ENCODE peak calls at places on chromosome 4, in ten cellular contexts. O, W, E, Q, K, G, Z, R, D and P are unnamed samples.

GRCh38 chr4:57051100-57051499 is 59.1 kb downstream of the IGFBP7 start:
- DNase-seq in Z (no peak), D (no peak), O (no peak), Q (no peak), K (no peak), G (no peak), W (no peak), R (no peak), E (no peak), P (no peak)

GRCh38 chr4:165027762-165028402 is 3.9 kb upstream of the TRIM60 start:
- DNase-seq in W (no peak), D (no peak), Z (no peak), G (no peak), R (no peak), K (no peak), E (no peak), O (no peak), Q (no peak), P (no peak)

GRCh38 chr4:38500433-38500832 is 163.6 kb upstream of the KLF3 start:
- DNase-seq in Q (peak; percentile 47), D (no peak), G (no peak), W (peak; percentile 12), Z (no peak), R (no peak), K (no peak), E (no peak), O (no peak), P (no peak)

GRCh38 chr4:21948347-21949072 is at the start of gene KCNIP4:
- DNase-seq in E (no peak), W (peak; percentile 68), R (no peak), Z (no peak), G (no peak), D (no peak), Q (no peak), O (peak; percentile 16), K (no peak), P (no peak)

GRCh38 chr4:122542411-122543236 is 78.2 kb downstream of the IL21 start:
- DNase-seq in R (no peak), K (no peak), G (no peak), E (no peak), W (no peak), Q (no peak), D (no peak), O (no peak), Z (no peak), P (no peak)

GRCh38 chr4:10183462-10183861 is 66.9 kb upstream of the WDR1 start:
- DNase-seq in E (no peak), G (no peak), R (no peak), K (no peak), W (no peak), Q (no peak), D (no peak), Z (no peak), O (no peak), P (no peak)

GRCh38 chr4:6767341-6767724 is 15.2 kb upstream of the KIAA0232 start:
- DNase-seq in D (no peak), K (peak; percentile 41), R (no peak), O (no peak), Z (no peak), W (no peak), G (no peak), Q (no peak), E (no peak), P (no peak)

GRCh38 chr4:8643986-8644385 is 51.4 kb downstream of the CPZ start:
- DNase-seq in E (no peak), W (no peak), Z (peak; percentile 71), D (no peak), G (no peak), K (peak; percentile 49), Q (no peak), R (peak; percentile 21), O (no peak), P (peak; percentile 68)

GRCh38 chr4:159777689-159778088 is 674.8 kb downstream of the RAPGEF2 start:
- DNase-seq in K (no peak), Q (no peak), O (no peak), R (no peak), G (no peak), Z (no peak), D (no peak), W (no peak), E (no peak), P (no peak)

GRCh38 chr4:159778298-159778697 is 675.4 kb downstream of the RAPGEF2 start:
- DNase-seq in K (no peak), Q (no peak), G (no peak), O (no peak), Z (no peak), W (no peak), R (no peak), E (no peak), D (no peak), P (no peak)

GRCh38 chr4:159780196-159780922 is 677.5 kb downstream of the RAPGEF2 start:
- DNase-seq in D (no peak), G (no peak), R (no peak), W (no peak), Z (no peak), Q (no peak), E (no peak), O (no peak), K (no peak), P (no peak)

GRCh38 chr4:159779716-159780115 is 676.8 kb downstream of the RAPGEF2 start:
- DNase-seq in G (no peak), W (no peak), E (no peak), Z (no peak), D (no peak), R (no peak), Q (no peak), O (no peak), K (no peak), P (no peak)

GRCh38 chr4:159776915-159777314 is 674.0 kb downstream of the RAPGEF2 start:
- DNase-seq in G (no peak), E (no peak), Q (no peak), W (no peak), R (no peak), Z (no peak), O (no peak), D (no peak), K (no peak), P (no peak)
- TF ChIP-seq EP300 in G (no peak), E (no peak), Q (no peak), W (no peak), R (no peak), Z (no peak), O (no peak), D (no peak), K (no peak), P (no peak)

GRCh38 chr4:137131201-137131600 is 401.1 kb downstream of the PCDH18 start:
- DNase-seq in D (no peak), Q (no peak), R (no peak), E (no peak), W (no peak), K (no peak), Z (no peak), G (no peak), O (no peak), P (no peak)

GRCh38 chr4:137124278-137124932 is 407.9 kb downstream of the PCDH18 start:
- DNase-seq in W (peak; percentile 42), Z (no peak), O (no peak), G (peak; percentile 17), D (peak; percentile 7), E (no peak), R (no peak), K (no peak), Q (no peak), P (no peak)

GRCh38 chr4:137125011-137125410 is 407.3 kb downstream of the PCDH18 start:
- DNase-seq in G (no peak), D (no peak), W (no peak), Z (no peak), Q (no peak), E (no peak), O (no peak), R (no peak), K (no peak), P (no peak)

DNA sequence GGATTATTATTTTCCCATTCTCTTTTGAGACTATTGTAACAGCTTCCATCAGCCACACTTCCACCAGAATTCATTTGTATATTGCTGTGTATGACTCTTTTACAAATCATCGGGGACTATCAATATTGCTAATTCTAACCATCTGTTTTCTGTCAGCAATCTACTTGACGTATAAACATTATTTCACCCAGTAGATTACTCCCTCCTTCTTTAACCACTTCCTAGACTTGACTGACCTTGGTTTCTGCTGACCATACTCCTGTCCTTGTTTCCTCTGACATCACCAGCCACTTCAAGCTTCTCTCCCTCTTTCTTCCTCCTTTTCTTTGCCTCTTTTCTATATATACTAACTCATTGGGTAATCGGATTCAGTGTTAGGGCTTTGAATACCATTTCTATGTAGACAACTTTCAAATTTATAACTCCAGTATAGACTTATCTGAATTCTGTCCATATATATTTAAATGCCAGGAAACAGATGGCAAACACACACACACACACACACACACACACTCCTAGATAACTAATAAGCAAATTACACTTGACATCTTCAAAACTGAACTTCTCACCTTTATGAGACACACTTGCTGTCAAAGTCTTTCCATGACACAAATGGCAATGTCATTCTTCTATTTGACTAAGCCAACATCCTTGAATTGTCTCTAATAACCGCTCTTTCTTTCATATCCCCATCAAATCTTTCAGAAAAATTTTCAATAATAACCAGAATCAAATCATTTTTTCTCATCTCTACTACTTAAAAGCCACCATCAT is 402.6 kb downstream of the PCDH18 start:
- DNase-seq in O (no peak), Q (no peak), R (no peak), K (no peak), Z (no peak), G (no peak), D (no peak), E (no peak), W (no peak), P (no peak)
- TF ChIP-seq EP300 in O (no peak), Q (no peak), R (no peak), K (no peak), Z (no peak), G (no peak), D (no peak), E (no peak), W (no peak), P (no peak)

DNA sequence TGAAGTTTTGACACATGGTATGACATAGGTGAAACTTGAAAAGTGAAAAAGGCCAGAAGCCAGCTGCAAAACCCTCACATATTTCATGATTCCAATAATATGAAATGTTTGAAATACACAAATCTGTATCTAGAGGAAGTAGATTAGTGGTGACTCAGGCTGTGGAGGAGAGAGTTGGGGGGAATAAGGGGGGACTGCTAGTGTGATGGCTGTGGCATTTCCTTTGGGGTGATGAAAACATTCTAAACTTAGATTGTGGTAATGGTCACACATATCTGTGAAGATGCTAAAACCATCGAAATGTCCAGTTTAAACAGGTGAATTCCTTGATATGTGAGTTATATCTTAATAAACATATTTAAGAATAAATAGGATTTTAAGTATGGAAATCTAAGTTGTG is 343.5 kb upstream of the SFRP2 start:
- DNase-seq in R (no peak), G (no peak), O (no peak), Q (no peak), E (no peak), D (no peak), Z (no peak), W (no peak), K (no peak), P (no peak)
- TF ChIP-seq EP300 in R (no peak), G (no peak), O (no peak), Q (no peak), E (no peak), D (no peak), Z (no peak), W (no peak), K (no peak), P (no peak)

DNA sequence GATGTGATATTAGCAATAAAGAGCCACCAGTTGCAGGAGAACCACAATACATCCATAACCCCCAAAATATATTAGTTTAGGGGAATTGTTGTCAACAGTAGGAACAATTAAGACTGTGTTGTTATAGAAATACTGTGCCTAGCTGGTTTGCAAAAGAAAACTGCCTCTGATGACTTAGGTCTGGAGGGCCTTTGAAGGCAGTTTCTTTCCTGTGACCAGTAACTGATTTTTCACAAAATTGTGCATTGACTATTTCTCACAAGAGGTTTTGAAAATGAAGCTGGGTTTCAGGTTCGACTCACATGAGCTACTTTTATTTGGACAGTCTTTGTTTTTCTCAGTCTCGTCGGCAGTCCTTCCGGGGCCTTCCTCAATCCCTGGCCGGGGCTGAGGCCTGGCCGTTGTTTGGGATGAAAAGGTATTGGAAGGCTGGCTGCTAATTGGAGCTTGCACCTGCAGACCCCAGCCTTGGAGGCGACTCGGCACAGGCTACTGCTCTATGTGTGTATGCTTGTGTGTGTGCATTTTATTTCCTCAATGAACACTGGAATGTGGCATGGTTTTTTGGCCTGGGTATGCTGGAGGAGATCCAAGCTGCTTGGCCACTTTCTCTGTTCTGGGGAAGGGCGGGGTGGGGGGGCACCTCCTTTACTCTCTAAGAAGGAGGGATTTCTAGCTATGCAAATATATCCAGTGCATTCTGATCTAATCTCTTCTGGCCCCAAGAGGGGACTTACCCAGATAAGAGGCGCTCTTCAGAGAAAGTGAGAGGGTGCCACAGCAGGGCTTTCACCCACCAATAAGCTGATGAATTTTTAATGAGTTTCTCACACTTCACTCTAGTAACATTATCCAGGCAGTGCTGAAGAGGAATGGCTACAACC is 49.5 kb upstream of the LNX1 start:
- DNase-seq in R (peak; percentile 72), Z (no peak), W (no peak), K (no peak), Q (no peak), O (no peak), G (no peak), D (no peak), E (no peak), P (peak; percentile 5)
- TF ChIP-seq EP300 in R (no peak), Z (no peak), W (no peak), K (no peak), Q (no peak), O (no peak), G (no peak), D (no peak), E (no peak), P (no peak)